ENCODE peak calls at places on chromosomes 16 and 17, in four cellular contexts. C, W, U and D are unnamed samples.

GRCh38 chr16:31528726-31529397 is 1.2 kb downstream of the AHSP start:
- DNase-seq in U (no peak), C (no peak), W (no peak), D (no peak)

GRCh38 chr17:733743-734142 is 1.3 kb downstream of the TLCD3A start:
- DNase-seq in W (no peak), U (no peak), C (no peak), D (no peak)

GRCh38 chr16:48223490-48223889 is 20.6 kb upstream of the LONP2 start:
- DNase-seq in W (no peak), C (no peak), U (no peak), D (no peak)

GRCh38 chr17:7583253-7584109 is at the start of gene MPDU1:
- DNase-seq in U (peak), W (peak), C (peak), D (peak)

GRCh38 chr16:85649411-85649977 is 36.4 kb downstream of the GSE1 start:
- DNase-seq in U (no peak), C (no peak), W (no peak), D (no peak)

GRCh38 chr16:23182206-23182674 is 305 bp upstream of the SCNN1G start:
- DNase-seq in C (peak), U (peak), W (peak), D (peak)

GRCh38 chr17:63446218-63446980 is at the start of gene CYB561:
- DNase-seq in W (peak), C (peak), U (peak), D (peak)

GRCh38 chr17:70820276-70820675 is 650.9 kb downstream of the KCNJ2 start:
- DNase-seq in C (no peak), U (no peak), W (no peak), D (no peak)

GRCh38 chr17:78239489-78239931 is 8.1 kb downstream of the TMEM235 start:
- DNase-seq in W (no peak), C (no peak), U (no peak), D (no peak)

GRCh38 chr16:57480127-57480753 is 6.1 kb downstream of the DOK4 start:
- DNase-seq in U (no peak), C (peak), W (no peak), D (no peak)

GRCh38 chr16:683396-684066 is 603 bp downstream of the JMJD8 start:
- DNase-seq in C (no peak), U (no peak), W (no peak), D (no peak)

GRCh38 chr16:57979006-57979585 is 8.2 kb upstream of the CNGB1 start:
- DNase-seq in U (no peak), W (no peak), C (peak), D (no peak)

GRCh38 chr17:78734841-78735641 is 47.0 kb downstream of the CYTH1 start:
- DNase-seq in C (no peak), W (no peak), U (no peak), D (no peak)

GRCh38 chr16:996672-997071 is 15.1 kb downstream of the SOX8 start:
- DNase-seq in U (no peak), W (peak), C (no peak), D (no peak)

GRCh38 chr16:57028086-57028485 is 38.7 kb downstream of the NLRC5 start:
- DNase-seq in U (no peak), C (no peak), W (no peak), D (no peak)

GRCh38 chr16:50394215-50394802 is 25.5 kb upstream of the BRD7 start:
- DNase-seq in C (no peak), W (no peak), U (no peak), D (no peak)

GRCh38 chr17:78707016-78707415 is 75.1 kb downstream of the CYTH1 start:
- DNase-seq in W (no peak), C (no peak), U (no peak), D (no peak)